ENCODE peak calls at places on chromosomes 12 and 14, in five cellular contexts. T is GM20000, F is tibial artery, Y is AG10803, L is psoas muscle. N is an unnamed sample.
A peak's percentile ranks its signal among the peaks of the same experiment; 100 is the strongest.

GRCh38 chr12:113019045-113019444 is 37.5 kb upstream of the DTX1 start:
- DNase-seq in Y (peak; percentile 18), F (no peak), L (no peak), T (no peak), N (no peak)

GRCh38 chr12:112617191-112617505 is 174.4 kb upstream of the RPH3A start:
- DNase-seq in Y (no peak), T (no peak), L (no peak), F (no peak), N (no peak)

GRCh38 chr14:74220991-74221390 is 18.3 kb upstream of the VSX2 start:
- DNase-seq in L (no peak), T (no peak), F (peak; percentile 32), Y (no peak), N (no peak)

GRCh38 chr14:70698288-70698687 is 56.6 kb downstream of the TTC9 start:
- DNase-seq in T (no peak), L (no peak), F (no peak), Y (peak; percentile 35), N (peak; percentile 80)

GRCh38 chr12:1350934-1351240 is 243.5 kb downstream of the FBXL14 start:
- DNase-seq in L (no peak), T (no peak), F (no peak), Y (no peak), N (no peak)

GRCh38 chr14:67935371-67935770 is 115.8 kb downstream of the RAD51B start:
- DNase-seq in F (no peak), Y (no peak), T (no peak), L (no peak), N (no peak)

GRCh38 chr14:103485504-103485903 is 37.1 kb downstream of the CKB start:
- DNase-seq in F (no peak), L (no peak), T (no peak), Y (no peak), N (no peak)

GRCh38 chr12:52543985-52544888 is 8.7 kb downstream of the KRT71 start:
- DNase-seq in Y (peak; percentile 23), T (no peak), L (peak; percentile 33), F (peak; percentile 84), N (no peak)

GRCh38 chr14:68244272-68244975 is 424.8 kb downstream of the RAD51B start:
- DNase-seq in F (no peak), T (no peak), Y (no peak), L (no peak), N (no peak)

GRCh38 chr14:24147761-24148428 is 597 bp downstream of the RNF31 start:
- DNase-seq in T (no peak), Y (no peak), F (no peak), L (no peak), N (no peak)

GRCh38 chr14:58731465-58732330 is 93.9 kb downstream of the DACT1 start:
- DNase-seq in L (no peak), Y (peak; percentile 99), F (no peak), T (no peak), N (no peak)

GRCh38 chr14:67569011-67569650 is 30.9 kb downstream of the PIGH start:
- DNase-seq in F (peak; percentile 64), Y (no peak), T (no peak), L (no peak), N (no peak)

GRCh38 chr12:87841935-87842334 is 187.3 kb downstream of the C12orf50 start:
- DNase-seq in T (no peak), L (no peak), Y (no peak), F (no peak), N (no peak)

GRCh38 chr14:104753528-104754212 is 723 bp downstream of the SIVA1 start:
- DNase-seq in F (no peak), T (no peak), L (no peak), Y (no peak), N (peak; percentile 52)

GRCh38 chr12:15863984-15864383 is 18.2 kb upstream of the STRAP start:
- DNase-seq in L (no peak), F (no peak), Y (no peak), T (peak; percentile 17), N (no peak)

GRCh38 chr12:113138826-113139225 is 3.3 kb upstream of the RASAL1 start:
- DNase-seq in T (no peak), F (no peak), Y (no peak), L (no peak), N (no peak)

GRCh38 chr12:6952860-6953416 is 1.8 kb downstream of the PTPN6 start:
- DNase-seq in F (no peak), Y (no peak), T (no peak), L (no peak), N (no peak)

GRCh38 chr14:80638620-80639215 is 302.8 kb downstream of the CEP128 start:
- DNase-seq in T (no peak), Y (peak; percentile 72), L (no peak), F (no peak), N (no peak)

GRCh38 chr12:92987846-92988621 is 58.9 kb upstream of the EEA1 start:
- DNase-seq in T (peak; percentile 55), L (peak; percentile 25), F (peak; percentile 65), Y (no peak), N (no peak)

GRCh38 chr12:76402259-76402658 is 54.0 kb upstream of the BBS10 start:
- DNase-seq in F (no peak), Y (no peak), L (no peak), T (no peak), N (no peak)

GRCh38 chr14:76067536-76067935 is 82.0 kb downstream of the IFT43 start:
- DNase-seq in Y (peak; percentile 27), F (no peak), L (no peak), T (no peak), N (no peak)

GRCh38 chr14:61320806-61321384 is 484 bp upstream of the PRKCH start:
- DNase-seq in F (no peak), Y (no peak), T (no peak), L (peak; percentile 30), N (no peak)

GRCh38 chr12:95605875-95606274 is 54.6 kb upstream of the USP44 start:
- DNase-seq in Y (no peak), T (no peak), L (no peak), F (no peak), N (no peak)

GRCh38 chr14:32404784-32405573 is 75.9 kb downstream of the AKAP6 start:
- DNase-seq in Y (no peak), F (no peak), L (no peak), T (no peak), N (no peak)

GRCh38 chr14:75985618-75986438 is at the start of gene IFT43:
- DNase-seq in Y (peak; percentile 73), F (peak; percentile 94), L (peak; percentile 94), T (peak; percentile 94), N (peak; percentile 94)

GRCh38 chr14:32332415-32333116 is 3.5 kb downstream of the AKAP6 start:
- DNase-seq in F (no peak), Y (no peak), T (no peak), L (no peak), N (no peak)

GRCh38 chr12:76199808-76200207 is 115.3 kb upstream of the NAP1L1 start:
- DNase-seq in T (no peak), F (no peak), L (no peak), Y (peak; percentile 48), N (no peak)

GRCh38 chr14:50943261-50943942 is 881 bp downstream of the PYGL start:
- DNase-seq in L (peak; percentile 74), T (no peak), Y (peak; percentile 50), F (peak; percentile 79), N (peak; percentile 86)

GRCh38 chr12:104549820-104550480 is 93.2 kb downstream of the CHST11 start:
- DNase-seq in Y (peak; percentile 26), T (no peak), F (no peak), L (no peak), N (no peak)

GRCh38 chr12:108193493-108193892 is 64.4 kb downstream of the WSCD2 start:
- DNase-seq in T (no peak), F (no peak), Y (no peak), L (no peak), N (no peak)

GRCh38 chr12:108196319-108196718 is 67.2 kb downstream of the WSCD2 start:
- DNase-seq in T (no peak), L (no peak), Y (no peak), F (no peak), N (no peak)

GRCh38 chr12:108194585-108194984 is 65.5 kb downstream of the WSCD2 start:
- DNase-seq in L (no peak), F (no peak), Y (no peak), T (no peak), N (no peak)

GRCh38 chr12:108191938-108192337 is 62.9 kb downstream of the WSCD2 start:
- DNase-seq in L (no peak), T (no peak), Y (no peak), F (no peak), N (no peak)

GRCh38 chr12:108193922-108194321 is 64.8 kb downstream of the WSCD2 start:
- DNase-seq in F (no peak), Y (peak; percentile 17), L (no peak), T (peak; percentile 63), N (no peak)
- TF ChIP-seq CTCF in F (peak; percentile 80), Y (peak; percentile 63), L (peak; percentile 49), T (peak; percentile 60), N (peak; percentile 70)

DNA sequence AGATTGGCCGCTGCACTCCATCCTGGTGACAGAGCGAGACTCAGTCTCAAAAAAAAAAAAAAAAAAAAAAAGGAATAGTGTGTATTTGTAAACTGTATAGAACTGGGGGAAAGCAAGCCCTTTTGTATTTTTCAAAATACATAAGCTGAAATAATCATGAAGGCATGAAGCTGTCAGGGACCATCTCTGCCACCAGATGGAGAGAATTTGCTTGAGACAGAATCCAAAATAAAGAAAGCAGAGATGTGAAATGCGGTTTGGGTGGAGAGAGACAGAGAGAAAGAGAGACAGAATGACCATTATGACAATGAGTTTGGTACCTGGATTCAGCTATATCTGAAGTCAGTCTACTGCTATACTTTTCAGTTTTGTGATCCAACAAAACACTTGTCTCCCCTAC is 155.7 kb upstream of the LRIG3 start:
- DNase-seq in F (no peak), L (no peak), T (no peak), Y (no peak), N (no peak)
- TF ChIP-seq CTCF in F (peak; percentile 16), L (no peak), T (no peak), Y (peak; percentile 35), N (no peak)

DNA sequence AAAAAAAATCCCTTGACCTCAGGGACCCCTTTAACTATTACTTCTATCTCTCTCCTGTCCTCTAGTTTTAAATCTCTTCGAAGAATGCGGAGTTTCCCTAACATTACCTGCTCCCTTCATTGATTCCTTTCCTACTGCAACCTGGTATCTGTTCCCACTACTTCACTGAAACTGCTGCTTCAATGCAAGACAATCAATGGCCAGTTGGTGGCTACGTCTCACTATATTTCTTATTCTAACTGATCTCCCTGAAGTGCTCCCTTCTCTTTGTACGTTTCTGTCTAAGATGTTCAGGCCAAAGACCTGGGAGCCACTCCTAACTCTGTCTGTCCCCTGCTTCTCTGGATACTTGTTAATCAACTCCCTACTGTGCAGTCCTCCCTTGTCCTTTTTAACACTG is 10.3 kb upstream of the KCNA1 start:
- DNase-seq in L (no peak), Y (no peak), T (peak; percentile 39), F (no peak), N (no peak)
- TF ChIP-seq CTCF in L (no peak), Y (no peak), T (peak; percentile 7), F (no peak), N (no peak)

DNA sequence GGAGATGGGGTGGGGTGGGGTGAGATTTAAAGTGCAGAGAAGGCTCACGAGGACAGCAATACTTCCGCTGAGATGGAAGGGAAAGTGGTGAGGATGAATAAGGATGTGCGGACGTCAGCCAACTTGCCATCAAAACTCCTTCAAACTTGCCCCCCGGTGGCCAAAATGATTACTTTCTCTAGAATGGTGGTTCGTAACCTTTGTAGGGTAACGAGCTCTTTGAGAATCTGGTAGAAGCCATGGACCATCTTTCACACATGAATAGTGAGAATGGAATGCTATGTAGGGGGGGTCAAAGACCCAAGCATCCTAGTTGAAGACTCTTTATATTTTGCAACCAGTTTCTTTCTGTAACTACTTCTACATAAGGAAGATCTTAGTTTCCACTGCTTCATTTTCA is 245.9 kb upstream of the DDHD1 start:
- DNase-seq in Y (peak; percentile 62), F (no peak), T (no peak), L (no peak), N (no peak)
- TF ChIP-seq CTCF in Y (peak; percentile 36), F (no peak), T (no peak), L (no peak), N (no peak)

GRCh38 chr12:42119085-42119633 is 25.5 kb downstream of the GXYLT1 start:
- DNase-seq in Y (peak; percentile 84), F (no peak), T (no peak), L (no peak), N (no peak)
- TF ChIP-seq CTCF in Y (no peak), F (no peak), T (no peak), L (no peak), N (no peak)

N was measured in left lung.